ENCODE peak calls at places on chromosome 11, in eight cellular contexts. H is fibroblast of pulmonary artery, Y is HCT116, I is SHP77, O is GM23248, M is iris pigment epithelial cell, W is lower lobe of right lung, Q is adrenal gland. P is an unnamed sample.

GRCh38 chr11:123956752-123957151 is 13.1 kb upstream of the OR6T1 start:
- DNase-seq in M (no peak), I (no peak), Y (no peak), Q (no peak), H (no peak), W (no peak), O (no peak), P (no peak)

GRCh38 chr11:119666463-119667131 is 62.4 kb downstream of the NECTIN1 start:
- DNase-seq in W (peak; percentile 83), H (peak; percentile 72), Y (peak; percentile 18), Q (peak; percentile 82), I (peak; percentile 42), O (peak; percentile 79), M (peak; percentile 37), P (peak; percentile 87)

GRCh38 chr11:130582176-130582575 is 133.7 kb downstream of the ADAMTS15 start:
- DNase-seq in H (no peak), W (no peak), Y (no peak), Q (no peak), O (no peak), M (no peak), I (no peak), P (no peak)

GRCh38 chr11:44309483-44310197 is at the start of gene ALX4:
- DNase-seq in O (peak; percentile 43), I (no peak), H (no peak), M (peak; percentile 31), Y (no peak), W (no peak), Q (peak; percentile 26), P (peak; percentile 78)

GRCh38 chr11:122711831-122712378 is 56.4 kb downstream of the UBASH3B start:
- DNase-seq in H (peak; percentile 57), O (peak; percentile 32), Y (no peak), W (no peak), Q (no peak), I (no peak), M (no peak), P (no peak)

GRCh38 chr11:117859061-117859460 is 17.4 kb downstream of the FXYD6 start:
- DNase-seq in M (no peak), H (no peak), Y (no peak), O (no peak), I (no peak), W (no peak), Q (no peak), P (no peak)

GRCh38 chr11:108931168-108931567 is 266.3 kb downstream of the DDX10 start:
- DNase-seq in I (no peak), Y (no peak), W (no peak), M (peak; percentile 23), Q (no peak), O (peak; percentile 66), H (no peak), P (no peak)

GRCh38 chr11:106956887-106957505 is 61.3 kb downstream of the GUCY1A2 start:
- DNase-seq in W (no peak), Q (no peak), O (no peak), Y (no peak), H (no peak), M (no peak), I (no peak), P (no peak)

GRCh38 chr11:134863294-134863693 is 451.3 kb upstream of the B3GAT1 start:
- DNase-seq in H (no peak), Q (no peak), Y (no peak), I (no peak), M (no peak), W (no peak), O (no peak), P (no peak)

GRCh38 chr11:102473543-102473942 is 21.0 kb upstream of the TMEM123 start:
- DNase-seq in Y (no peak), H (no peak), Q (no peak), W (no peak), M (no peak), I (no peak), O (no peak), P (no peak)

GRCh38 chr11:85799142-85799541 is 11.8 kb downstream of the SYTL2 start:
- DNase-seq in Q (no peak), W (no peak), O (no peak), M (no peak), Y (no peak), H (no peak), I (no peak), P (no peak)

GRCh38 chr11:61927501-61927900 is 10.1 kb upstream of the RAB3IL1 start:
- DNase-seq in H (no peak), Y (no peak), Q (no peak), O (no peak), I (no peak), W (no peak), M (no peak), P (no peak)

GRCh38 chr11:47111318-47111804 is 65.3 kb downstream of the ARFGAP2 start:
- DNase-seq in Y (no peak), O (no peak), H (no peak), I (peak; percentile 85), Q (no peak), M (no peak), W (no peak), P (no peak)

GRCh38 chr11:27216268-27217149 is 146.5 kb downstream of the CCDC34 start:
- DNase-seq in M (peak; percentile 41), Q (peak; percentile 73), I (peak; percentile 51), O (peak; percentile 43), H (peak; percentile 90), W (peak; percentile 49), Y (no peak), P (peak; percentile 85)

GRCh38 chr11:18522388-18522787 is 4.4 kb downstream of the TSG101 start:
- DNase-seq in Q (no peak), I (no peak), Y (no peak), O (peak; percentile 30), H (no peak), W (no peak), M (peak; percentile 3), P (no peak)

GRCh38 chr11:101444164-101444563 is 139.6 kb downstream of the TRPC6 start:
- DNase-seq in M (no peak), Q (no peak), I (no peak), O (no peak), H (no peak), W (no peak), Y (no peak), P (no peak)

P was measured in Right ventricle myocardium inferior.